ENCODE peak calls at places on chromosomes 5 and 9, in six cellular contexts. D, E, M, W, N and G are unnamed samples.

GRCh38 chr5:174816858-174817257 is 92.5 kb downstream of the MSX2 start:
- DNase-seq in D (no peak), E (no peak), M (no peak), W (no peak), N (no peak), G (no peak)

GRCh38 chr9:85610074-85610855 is 131.5 kb downstream of the AGTPBP1 start:
- DNase-seq in D (peak), E (peak), M (no peak), W (peak), N (peak), G (peak)

GRCh38 chr5:140372971-140373487 is 13.0 kb downstream of the SLC4A9 start:
- DNase-seq in D (peak), E (peak), M (peak), W (peak), N (peak), G (no peak)

GRCh38 chr5:34803974-34804373 is 35.0 kb upstream of the TTC23L start:
- DNase-seq in D (peak), E (no peak), M (no peak), W (no peak), N (peak), G (no peak)

GRCh38 chr5:76601470-76601869 is 21.7 kb downstream of the F2RL2 start:
- DNase-seq in D (peak), E (peak), M (no peak), W (no peak), N (peak), G (peak)

GRCh38 chr5:5295361-5295760 is 127.1 kb upstream of the ICE1 start:
- DNase-seq in D (no peak), E (no peak), M (no peak), W (no peak), N (no peak), G (no peak)

GRCh38 chr5:10797246-10797645 is 36.2 kb upstream of the DAP start:
- DNase-seq in D (peak), E (no peak), M (no peak), W (no peak), N (peak), G (no peak)

GRCh38 chr5:83428126-83428525 is 43.4 kb upstream of the VCAN start:
- DNase-seq in D (peak), E (no peak), M (no peak), W (no peak), N (no peak), G (no peak)

GRCh38 chr5:66960373-66961137 is 236.0 kb downstream of the CD180 start:
- DNase-seq in D (peak), E (no peak), M (no peak), W (no peak), N (peak), G (no peak)

GRCh38 chr9:7791364-7791763 is 8.2 kb downstream of the DMAC1 start:
- DNase-seq in D (no peak), E (no peak), M (no peak), W (no peak), N (no peak), G (no peak)

GRCh38 chr9:84993105-84993504 is 323.6 kb downstream of the NTRK2 start:
- DNase-seq in D (no peak), E (no peak), M (no peak), W (no peak), N (no peak), G (no peak)

GRCh38 chr5:173455599-173455957 is 127.4 kb upstream of the STC2 start:
- DNase-seq in D (no peak), E (no peak), M (no peak), W (no peak), N (no peak), G (no peak)

GRCh38 chr9:38144421-38144820 is 75.4 kb upstream of the SHB start:
- DNase-seq in D (peak), E (no peak), M (no peak), W (no peak), N (peak), G (no peak)

DNA sequence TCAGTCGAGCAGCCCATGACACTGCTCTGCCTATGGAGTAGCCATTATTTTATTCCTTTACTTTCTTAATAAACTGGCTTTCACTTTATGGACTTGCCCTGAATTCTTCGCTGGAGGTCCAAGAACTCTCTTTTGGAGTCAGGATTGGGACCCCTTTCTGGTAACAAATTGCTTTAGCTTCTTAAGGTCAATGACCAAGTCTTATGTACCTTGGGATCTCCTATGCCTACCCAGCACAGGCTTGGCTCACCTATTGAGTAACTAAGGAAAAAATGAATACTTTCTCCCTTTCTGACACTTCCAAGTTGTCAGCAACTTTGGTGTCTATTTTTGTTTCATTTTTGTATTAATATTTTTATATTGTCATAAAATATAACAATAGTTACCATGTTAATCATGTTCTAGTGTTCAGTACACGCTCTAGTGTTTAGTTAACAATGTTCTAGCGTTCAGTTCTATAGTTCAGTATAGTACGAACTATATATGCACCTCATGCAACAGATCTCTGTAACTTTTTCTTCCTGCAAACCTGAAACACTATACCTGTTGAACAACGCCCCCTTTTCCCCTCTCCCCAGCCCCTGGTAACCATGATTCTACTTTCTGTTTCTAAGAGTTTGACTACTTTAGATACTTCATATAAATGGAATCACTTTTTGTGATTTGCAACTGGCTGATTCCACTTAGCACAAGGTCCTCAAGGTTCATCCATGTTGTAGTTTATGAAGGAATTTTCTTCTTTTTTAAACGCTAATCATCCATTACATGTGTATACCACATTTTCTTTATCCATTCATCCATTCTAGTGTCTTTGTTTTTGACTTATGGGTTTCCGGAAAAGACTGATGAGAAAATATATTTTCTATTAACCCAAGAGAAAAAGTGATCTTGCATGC is 1.8 kb upstream of the RHOBTB3 start:
- DNase-seq in D (no peak), E (no peak), M (no peak), W (no peak), N (no peak), G (no peak)
- H3K4me3 ChIP-seq in D (no peak), E (no peak), M (no peak), W (no peak), N (no peak), G (no peak)

DNA sequence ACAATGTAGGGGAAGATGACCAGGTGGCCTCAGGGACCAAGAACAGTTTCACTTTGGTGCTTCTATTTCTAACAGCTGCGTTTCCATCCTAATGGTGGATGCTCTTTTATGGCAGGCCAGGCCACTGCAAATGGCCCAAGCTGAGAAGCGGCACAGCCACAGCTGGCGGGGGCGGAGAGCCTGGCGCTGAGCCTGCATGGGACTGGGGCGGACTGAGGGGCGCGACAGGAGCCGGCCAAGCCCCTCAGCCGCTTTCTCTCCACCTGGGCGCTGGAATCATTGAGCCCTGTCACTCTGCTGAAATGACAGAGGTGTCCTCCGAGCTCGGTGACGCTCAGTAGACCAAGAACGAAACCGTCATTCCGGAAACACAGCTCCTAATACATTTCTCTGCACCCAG is 317.3 kb upstream of the PDE4D start:
- DNase-seq in D (no peak), E (no peak), M (no peak), W (no peak), N (no peak), G (no peak)
- H3K4me3 ChIP-seq in D (peak), E (no peak), M (no peak), W (no peak), N (peak), G (no peak)

DNA sequence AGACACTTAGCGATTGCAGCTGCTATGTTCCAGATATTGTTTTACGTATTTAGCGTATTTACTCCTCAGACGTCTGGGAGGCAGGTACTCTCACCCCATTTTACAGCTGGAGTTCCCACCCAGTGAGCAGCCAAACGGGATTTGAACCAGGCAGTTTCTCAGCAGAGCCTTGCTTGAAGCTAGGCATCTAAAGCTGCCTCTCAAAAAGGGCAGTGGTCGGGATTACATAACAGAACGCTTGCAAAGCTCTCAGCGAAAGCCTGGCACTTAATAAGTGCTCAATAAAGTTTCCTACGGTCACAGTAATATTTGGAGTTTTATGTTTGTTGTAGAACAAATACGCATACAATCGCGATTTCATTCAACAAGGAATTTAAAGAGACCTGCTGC is 302 bp upstream of the BSPRY start:
- DNase-seq in D (no peak), E (no peak), M (no peak), W (no peak), N (no peak), G (no peak)
- H3K4me3 ChIP-seq in D (no peak), E (peak), M (no peak), W (no peak), N (no peak), G (peak)

GRCh38 chr9:87793292-87793691 is 67.4 kb downstream of the CTSL start:
- DNase-seq in D (peak), E (peak), M (no peak), W (no peak), N (peak), G (no peak)
- H3K4me3 ChIP-seq in D (no peak), E (peak), M (no peak), W (no peak), N (no peak), G (no peak)

GRCh38 chr9:90741036-90741435 is 60.6 kb upstream of the SYK start:
- DNase-seq in D (no peak), E (no peak), M (no peak), W (no peak), N (no peak), G (no peak)
- H3K4me3 ChIP-seq in D (no peak), E (no peak), M (no peak), W (no peak), N (no peak), G (no peak)

DNA sequence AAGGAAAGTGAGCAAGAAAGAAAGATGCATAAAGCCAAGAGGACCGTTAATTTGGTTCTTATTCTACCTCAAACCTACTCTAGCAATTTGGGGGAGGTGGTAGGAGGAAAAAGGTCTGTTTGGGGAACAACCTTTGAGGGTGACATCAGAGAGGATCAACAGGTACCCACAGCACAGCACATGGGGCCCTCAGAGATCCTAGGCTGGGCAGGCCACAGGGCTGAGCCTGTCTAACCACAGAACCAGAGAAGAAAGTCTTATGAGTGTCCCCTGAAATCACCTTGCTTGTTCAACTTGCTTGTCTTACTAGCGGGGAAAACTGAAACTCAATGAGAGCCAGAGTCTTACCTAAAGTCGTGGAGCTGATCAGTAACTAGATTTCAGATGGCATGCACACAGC is 385.2 kb downstream of the SPOCK1 start:
- DNase-seq in D (no peak), E (no peak), M (no peak), W (no peak), N (no peak), G (no peak)
- H3K4me3 ChIP-seq in D (no peak), E (no peak), M (no peak), W (no peak), N (no peak), G (no peak)

GRCh38 chr5:2263763-2264162 is 381.0 kb upstream of the IRX4 start:
- DNase-seq in D (no peak), E (no peak), M (no peak), W (no peak), N (no peak), G (no peak)
- H3K4me3 ChIP-seq in D (no peak), E (no peak), M (no peak), W (no peak), N (no peak), G (no peak)

GRCh38 chr5:93601433-93602175 is 18.6 kb downstream of the NR2F1 start:
- DNase-seq in D (peak), E (no peak), M (no peak), W (no peak), N (peak), G (no peak)
- H3K4me3 ChIP-seq in D (peak), E (peak), M (no peak), W (no peak), N (no peak), G (no peak)